ENCODE peak calls at places on chromosomes 3 and 15, in eight cellular contexts. F, I, G, U, J, N, L and Q are unnamed samples.

GRCh38 chr3:126921425-126921824 is 61.5 kb upstream of the PLXNA1 start:
- DNase-seq in F (no peak), I (no peak), G (no peak), U (no peak), J (no peak), N (no peak), L (no peak), Q (no peak)

GRCh38 chr15:40289140-40289775 is 6.4 kb upstream of the ANKRD63 start:
- DNase-seq in F (no peak), I (no peak), G (no peak), U (no peak), J (no peak), N (no peak), L (no peak), Q (peak)

GRCh38 chr15:60423540-60423939 is 25.8 kb upstream of the ANXA2 start:
- DNase-seq in F (no peak), I (peak), G (no peak), U (no peak), J (no peak), N (peak), L (no peak), Q (peak)

GRCh38 chr3:197513953-197514785 is 41.6 kb downstream of the BDH1 start:
- DNase-seq in F (no peak), I (no peak), G (no peak), U (no peak), J (no peak), N (no peak), L (no peak), Q (no peak)

GRCh38 chr3:38725726-38726410 is 76.4 kb upstream of the SCN5A start:
- DNase-seq in F (no peak), I (peak), G (no peak), U (no peak), J (no peak), N (peak), L (no peak), Q (no peak)

GRCh38 chr3:41041899-41042298 is 157.4 kb upstream of the CTNNB1 start:
- DNase-seq in F (no peak), I (no peak), G (no peak), U (no peak), J (no peak), N (no peak), L (no peak), Q (no peak)

GRCh38 chr15:78007965-78008886 is 69.3 kb downstream of the TBC1D2B start:
- DNase-seq in F (peak), I (no peak), G (no peak), U (no peak), J (no peak), N (peak), L (peak), Q (no peak)

GRCh38 chr15:69225355-69226027 is 65.1 kb downstream of the GLCE start:
- DNase-seq in F (no peak), I (peak), G (no peak), U (no peak), J (no peak), N (peak), L (no peak), Q (peak)

GRCh38 chr3:106130384-106131084 is 261.7 kb upstream of the CBLB start:
- DNase-seq in F (no peak), I (peak), G (no peak), U (no peak), J (no peak), N (peak), L (no peak), Q (no peak)

GRCh38 chr15:40436116-40436891 is 4.4 kb upstream of the BAHD1 start:
- DNase-seq in F (peak), I (no peak), G (no peak), U (no peak), J (no peak), N (peak), L (no peak), Q (no peak)

GRCh38 chr3:23601020-23601822 is 204.5 kb upstream of the UBE2E1 start:
- DNase-seq in F (no peak), I (no peak), G (no peak), U (no peak), J (no peak), N (peak), L (no peak), Q (no peak)

GRCh38 chr3:15265655-15266509 is 59.8 kb downstream of the CAPN7 start:
- DNase-seq in F (no peak), I (no peak), G (no peak), U (no peak), J (no peak), N (no peak), L (peak), Q (no peak)

GRCh38 chr15:40308844-40309189 is 1.1 kb upstream of the PLCB2 start:
- DNase-seq in F (no peak), I (no peak), G (peak), U (peak), J (no peak), N (no peak), L (no peak), Q (no peak)

GRCh38 chr3:54042259-54042823 is 80.0 kb upstream of the CACNA2D3 start:
- DNase-seq in F (no peak), I (no peak), G (no peak), U (no peak), J (no peak), N (no peak), L (no peak), Q (no peak)